ENCODE peak calls at places on chromosomes 3 and 15, in four cellular contexts. V is mesothelial cell of epicardium, O is cardiac muscle cell, G is A549. Y is an unnamed sample.
A peak's percentile ranks its signal among the peaks of the same experiment; 100 is the strongest.

GRCh38 chr3:159664011-159664410 is 324.6 kb upstream of the IL12A start:
- DNase-seq in V (peak; percentile 29), O (no peak), G (peak; percentile 20), Y (no peak)

GRCh38 chr15:84752700-84753099 is 4.3 kb downstream of the ZNF592 start:
- DNase-seq in V (no peak), O (peak; percentile 13), G (no peak), Y (no peak)

GRCh38 chr3:143507735-143508580 is 340.3 kb downstream of the SLC9A9 start:
- DNase-seq in V (no peak), O (peak; percentile 57), G (peak; percentile 15), Y (no peak)

GRCh38 chr15:69034352-69034751 is 19.9 kb downstream of the NOX5 start:
- DNase-seq in V (no peak), O (peak; percentile 69), G (no peak), Y (no peak)

GRCh38 chr3:188939799-188940198 is 232.0 kb upstream of the TPRG1 start:
- DNase-seq in V (no peak), O (no peak), G (no peak), Y (no peak)

GRCh38 chr3:13135251-13135810 is 62.1 kb upstream of the IQSEC1 start:
- DNase-seq in V (no peak), O (no peak), G (no peak), Y (no peak)

GRCh38 chr3:25448750-25449684 is 21.0 kb downstream of the RARB start:
- DNase-seq in V (peak; percentile 49), O (peak; percentile 91), G (peak; percentile 60), Y (no peak)

GRCh38 chr15:80840173-80841130 is 61.3 kb downstream of the CEMIP start:
- DNase-seq in V (no peak), O (no peak), G (no peak), Y (no peak)

GRCh38 chr3:39291903-39292329 is 12.1 kb upstream of the CX3CR1 start:
- DNase-seq in V (peak; percentile 42), O (peak; percentile 60), G (peak; percentile 58), Y (peak; percentile 67)

GRCh38 chr3:60301142-60301541 is 950.1 kb downstream of the FHIT start:
- DNase-seq in V (no peak), O (peak; percentile 87), G (no peak), Y (no peak)

GRCh38 chr3:141305436-141305835 is 62.9 kb upstream of the ZBTB38 start:
- DNase-seq in V (no peak), O (peak; percentile 72), G (peak; percentile 77), Y (no peak)

GRCh38 chr15:69275933-69276565 is 22.7 kb upstream of the PAQR5 start:
- DNase-seq in V (no peak), O (no peak), G (no peak), Y (no peak)

GRCh38 chr3:64470436-64470835 is 217.4 kb downstream of the ADAMTS9 start:
- DNase-seq in V (no peak), O (no peak), G (no peak), Y (no peak)

GRCh38 chr15:74320358-74321247 is 46.8 kb downstream of the CYP11A1 start:
- DNase-seq in V (no peak), O (peak; percentile 67), G (peak; percentile 28), Y (no peak)

GRCh38 chr3:171458056-171458856 is 1.9 kb downstream of the TNIK start:
- DNase-seq in V (no peak), O (no peak), G (no peak), Y (no peak)

GRCh38 chr3:76099956-76100355 is 314.6 kb upstream of the ZNF717 start:
- DNase-seq in V (no peak), O (no peak), G (no peak), Y (no peak)

GRCh38 chr3:125072749-125073404 is 17.1 kb upstream of the HEG1 start:
- DNase-seq in V (no peak), O (no peak), G (no peak), Y (no peak)

GRCh38 chr15:76376029-76376428 is 39.5 kb downstream of the ISL2 start:
- DNase-seq in V (no peak), O (no peak), G (no peak), Y (no peak)

GRCh38 chr15:60462027-60462426 is 16.9 kb downstream of the ICE2 start:
- DNase-seq in V (no peak), O (peak; percentile 35), G (no peak), Y (no peak)

GRCh38 chr3:194736896-194737600 is 51.4 kb downstream of the FAM43A start:
- DNase-seq in V (no peak), O (no peak), G (no peak), Y (peak; percentile 36)

GRCh38 chr3:78765671-78766485 is 1001.9 kb downstream of the ROBO1 start:
- DNase-seq in V (no peak), O (no peak), G (no peak), Y (no peak)

GRCh38 chr15:78605201-78605600 is 15.6 kb downstream of the CHRNA3 start:
- DNase-seq in V (no peak), O (no peak), G (no peak), Y (no peak)

GRCh38 chr3:124620600-124621063 is 109.6 kb upstream of the UMPS start:
- DNase-seq in V (no peak), O (peak; percentile 60), G (peak; percentile 63), Y (no peak)

GRCh38 chr3:188092648-188093047 is 61.3 kb upstream of the LPP start:
- DNase-seq in V (no peak), O (no peak), G (no peak), Y (no peak)

GRCh38 chr3:141992512-141992911 is 116.1 kb downstream of the ATP1B3 start:
- DNase-seq in V (no peak), O (no peak), G (no peak), Y (no peak)

GRCh38 chr3:46429671-46430070 is 22.6 kb downstream of the CCRL2 start:
- DNase-seq in V (no peak), O (no peak), G (no peak), Y (no peak)

GRCh38 chr3:46423588-46423987 is 16.5 kb downstream of the CCRL2 start:
- DNase-seq in V (no peak), O (no peak), G (no peak), Y (no peak)

GRCh38 chr3:46429250-46429649 is 22.2 kb downstream of the CCRL2 start:
- DNase-seq in V (no peak), O (no peak), G (no peak), Y (no peak)

GRCh38 chr3:46422617-46423016 is 15.6 kb downstream of the CCRL2 start:
- DNase-seq in V (no peak), O (no peak), G (no peak), Y (no peak)

DNA sequence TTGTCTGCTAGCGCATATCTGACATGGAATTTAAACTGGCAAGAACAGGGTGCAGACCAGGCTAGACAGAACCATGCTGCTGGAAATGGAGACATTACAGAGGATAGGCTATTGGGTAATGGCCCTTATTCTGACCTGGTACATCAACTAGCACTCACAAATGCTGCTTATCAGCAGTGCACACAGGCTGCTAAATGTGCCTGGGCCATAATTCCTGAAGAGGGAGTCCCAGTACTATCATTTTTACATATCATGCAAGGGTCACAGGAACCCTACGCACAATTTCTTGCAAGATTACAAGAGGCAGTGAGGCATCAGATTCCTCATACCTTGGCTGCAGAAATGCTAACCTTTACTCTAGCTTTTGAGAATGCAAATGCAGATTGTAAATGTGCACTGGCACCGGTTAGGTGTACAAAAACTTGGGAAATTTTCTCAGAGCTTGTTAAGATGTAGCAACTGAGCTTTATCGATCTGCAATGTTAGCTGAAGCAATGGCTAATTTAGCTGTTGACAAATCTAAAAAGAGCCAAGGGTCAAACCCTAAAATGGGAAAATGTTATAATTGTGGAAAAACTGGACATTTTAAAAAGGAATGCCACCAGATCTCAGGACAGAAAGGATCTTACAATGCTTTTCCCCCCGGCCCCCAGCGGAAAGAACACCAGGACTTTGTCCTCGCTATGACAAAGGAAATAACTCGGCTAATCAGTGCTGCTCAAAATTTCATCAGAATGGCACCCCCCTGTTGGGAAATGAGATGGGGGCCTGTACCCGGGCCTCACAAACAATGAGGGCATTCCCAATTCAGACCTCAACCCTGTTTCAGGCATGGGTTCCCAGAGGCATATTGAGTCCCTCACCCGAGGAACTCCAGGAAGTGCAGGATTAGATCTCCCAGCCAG is 21.1 kb downstream of the CCRL2 start:
- DNase-seq in V (no peak), O (no peak), G (no peak), Y (no peak)
- TF ChIP-seq CTCF in V (no peak), O (no peak), G (no peak), Y (no peak)

DNA sequence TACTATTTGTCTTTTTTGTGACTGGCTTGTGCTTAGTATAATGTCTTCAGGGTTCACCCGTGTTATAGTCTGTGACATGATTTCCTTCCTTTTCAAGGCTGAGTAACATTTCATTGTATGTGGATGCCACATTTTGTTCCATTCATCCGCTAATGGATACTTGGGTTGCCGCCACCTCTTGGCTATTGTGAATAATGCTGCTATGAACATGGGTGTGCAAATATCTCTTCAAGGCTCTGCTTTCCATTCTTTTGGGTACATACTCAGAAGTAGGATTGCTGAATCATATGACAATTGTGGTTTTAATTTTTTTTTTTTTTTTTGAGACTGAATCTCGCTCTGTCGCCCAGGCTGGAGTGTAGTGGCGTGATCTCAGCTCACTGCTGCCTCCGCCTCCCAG is 15.4 kb downstream of the CRTC3 start:
- DNase-seq in V (no peak), O (no peak), G (peak; percentile 33), Y (no peak)
- TF ChIP-seq CTCF in V (no peak), O (no peak), G (peak; percentile 17), Y (no peak)

GRCh38 chr3:14803981-14804834 is 14.6 kb upstream of the FGD5 start:
- DNase-seq in V (no peak), O (peak; percentile 38), G (no peak), Y (no peak)

GRCh38 chr3:14802332-14802731 is 16.4 kb upstream of the FGD5 start:
- DNase-seq in V (no peak), O (no peak), G (no peak), Y (no peak)

GRCh38 chr3:14801668-14802067 is 17.1 kb upstream of the FGD5 start:
- DNase-seq in V (no peak), O (no peak), G (no peak), Y (no peak)

GRCh38 chr3:14804835-14805780 is 13.7 kb upstream of the FGD5 start:
- DNase-seq in V (no peak), O (no peak), G (no peak), Y (no peak)

GRCh38 chr3:14803101-14803980 is 15.4 kb upstream of the FGD5 start:
- DNase-seq in V (no peak), O (peak; percentile 60), G (peak; percentile 68), Y (no peak)
- TF ChIP-seq CTCF in V (no peak), O (no peak), G (no peak), Y (no peak)

GRCh38 chr15:77506311-77507150 is 85.8 kb downstream of the HMG20A start:
- DNase-seq in V (no peak), O (peak; percentile 79), G (no peak), Y (no peak)
- TF ChIP-seq CTCF in V (no peak), O (no peak), G (no peak), Y (no peak)

Y was measured in activated B cell treated with CpG ODN at 0.5 μM for 24 hours.